ENCODE peak calls at places on chromosomes 5 and 9, in seven cellular contexts. I is right atrium auricular region, K is fibroblast of lung, P is heart right ventricle, N is pancreas, U is breast epithelium, G is sigmoid colon. Q is an unnamed sample. For H3K36me3, the result is how much of the 10 kb centered on the place peaks cover.

GRCh38 chr5:20610650-20611049 is 622.6 kb upstream of the CDH18 start:
- DNase-seq in I (no peak), K (no peak), P (no peak), N (no peak), U (no peak), G (no peak), Q (peak)

GRCh38 chr9:78858266-78858665 is 561.3 kb downstream of the PSAT1 start:
- DNase-seq in I (no peak), K (peak), P (no peak), N (no peak), U (no peak), G (no peak), Q (no peak)

GRCh38 chr9:126125577-126125976 is 201.1 kb upstream of the MVB12B start:
- DNase-seq in I (peak), K (no peak), P (no peak), N (no peak), U (peak), G (no peak), Q (peak)

GRCh38 chr5:76402251-76402879 is 720 bp upstream of the IQGAP2 start:
- DNase-seq in I (no peak), K (peak), P (peak), N (peak), U (peak), G (no peak), Q (no peak)

GRCh38 chr9:123299558-123300126 is 31.3 kb upstream of the STRBP start:
- DNase-seq in I (no peak), K (no peak), P (peak), N (no peak), U (no peak), G (peak), Q (no peak)

GRCh38 chr5:127184841-127185240 is 105.8 kb upstream of the MEGF10 start:
- DNase-seq in I (no peak), K (no peak), P (no peak), N (no peak), U (no peak), G (no peak), Q (no peak)

GRCh38 chr5:62282079-62282478 is 23.9 kb upstream of the KIF2A start:
- DNase-seq in I (no peak), K (no peak), P (no peak), N (no peak), U (no peak), G (no peak), Q (no peak)

GRCh38 chr5:44952376-44952775 is 143.6 kb downstream of the MRPS30 start:
- DNase-seq in I (no peak), K (peak), P (no peak), N (peak), U (no peak), G (no peak), Q (peak)

GRCh38 chr5:78360674-78361225 is 333 bp downstream of the SCAMP1 start:
- DNase-seq in I (no peak), K (no peak), P (peak), N (peak), U (peak), G (peak), Q (no peak)

GRCh38 chr5:132464155-132464939 is 26.2 kb downstream of the IRF1 start:
- DNase-seq in I (no peak), K (no peak), P (no peak), N (no peak), U (no peak), G (peak), Q (no peak)

GRCh38 chr5:83925952-83926351 is 205.3 kb upstream of the HAPLN1 start:
- DNase-seq in I (no peak), K (no peak), P (no peak), N (no peak), U (no peak), G (no peak), Q (peak)

GRCh38 chr5:178535299-178536175 is 54.7 kb downstream of the COL23A1 start:
- DNase-seq in I (peak), K (peak), P (peak), N (no peak), U (peak), G (no peak), Q (no peak)

GRCh38 chr9:75053869-75054268 is 25.8 kb upstream of the CARNMT1 start:
- DNase-seq in I (no peak), K (no peak), P (no peak), N (no peak), U (no peak), G (no peak), Q (no peak)

GRCh38 chr5:58773744-58774441 is 191.0 kb downstream of the RAB3C start:
- DNase-seq in I (no peak), K (no peak), P (peak), N (peak), U (no peak), G (no peak), Q (peak)

GRCh38 chr9:112620353-112620752 is 97.6 kb downstream of the INIP start:
- DNase-seq in I (no peak), K (no peak), P (no peak), N (no peak), U (no peak), G (no peak), Q (no peak)

GRCh38 chr9:137183980-137184595 is 4.3 kb downstream of the ANAPC2 start:
- DNase-seq in I (no peak), K (no peak), P (no peak), N (no peak), U (no peak), G (no peak), Q (no peak)

GRCh38 chr5:135011355-135012032 is 22.5 kb downstream of the PITX1 start:
- DNase-seq in I (peak), K (no peak), P (no peak), N (peak), U (no peak), G (peak), Q (no peak)

GRCh38 chr5:100446879-100447278 is 88.3 kb upstream of the FAM174A start:
- DNase-seq in I (no peak), K (no peak), P (no peak), N (no peak), U (no peak), G (no peak), Q (no peak)

GRCh38 chr9:127311239-127311741 is 46.7 kb downstream of the GARNL3 start:
- DNase-seq in I (peak), K (peak), P (peak), N (peak), U (no peak), G (no peak), Q (peak)

GRCh38 chr5:31408814-31409213 is 123.1 kb downstream of the DROSHA start:
- DNase-seq in I (no peak), K (peak), P (peak), N (no peak), U (peak), G (no peak), Q (peak)

GRCh38 chr5:14424011-14424685 is 157.4 kb upstream of the OTULINL start:
- DNase-seq in I (no peak), K (peak), P (no peak), N (no peak), U (no peak), G (no peak), Q (no peak)

GRCh38 chr5:10579537-10580521 is 16.0 kb downstream of the ANKRD33B start:
- DNase-seq in I (peak), K (no peak), P (no peak), N (no peak), U (no peak), G (no peak), Q (no peak)

GRCh38 chr9:27365977-27366376 is 69.0 kb upstream of the EQTN start:
- DNase-seq in I (no peak), K (peak), P (no peak), N (no peak), U (no peak), G (no peak), Q (no peak)
- H3K36me3 ChIP-seq in I (under half), K (under half), P (under half), N (under half), U (under half), G (under half), Q (under half)

DNA sequence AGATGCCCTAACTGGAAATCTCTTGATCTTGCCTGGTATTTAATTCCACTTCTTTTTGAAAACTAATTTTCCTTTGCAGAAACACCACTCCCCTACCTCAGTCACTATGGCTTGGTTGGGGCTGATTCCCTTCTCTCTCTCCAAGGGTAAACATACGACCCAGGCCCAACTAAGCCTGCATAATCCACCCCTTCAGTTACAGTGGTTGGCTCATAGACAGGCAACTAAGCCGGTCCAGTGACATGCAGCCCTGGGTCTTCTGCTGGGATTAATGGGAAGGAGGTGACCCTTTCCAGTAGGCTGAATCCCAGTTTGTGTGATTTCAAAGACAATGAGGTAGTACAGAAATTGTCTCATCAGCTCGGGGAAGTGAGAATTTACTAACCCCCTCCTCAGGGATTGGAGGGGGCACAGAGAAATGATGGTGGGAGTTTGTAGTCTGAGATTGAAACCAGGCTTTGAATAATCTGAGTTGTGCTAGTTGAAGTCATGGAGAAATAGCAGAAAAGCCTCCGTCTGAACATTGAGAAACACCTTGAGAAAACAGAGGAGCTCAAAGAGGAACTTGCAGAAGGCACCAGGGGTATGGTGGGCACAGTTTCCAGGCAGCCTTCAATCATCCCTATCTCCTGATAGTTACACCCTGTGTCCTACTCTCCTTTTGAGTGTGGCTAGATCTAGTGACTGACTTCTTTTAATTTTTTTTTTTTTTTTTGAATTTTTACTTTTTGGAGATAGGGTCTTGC is 148.9 kb downstream of the GCNT1 start:
- DNase-seq in I (no peak), K (no peak), P (no peak), N (no peak), U (no peak), G (no peak), Q (no peak)
- H3K36me3 ChIP-seq in I (under half), K (under half), P (under half), N (under half), U (under half), G (under half), Q (under half)

DNA sequence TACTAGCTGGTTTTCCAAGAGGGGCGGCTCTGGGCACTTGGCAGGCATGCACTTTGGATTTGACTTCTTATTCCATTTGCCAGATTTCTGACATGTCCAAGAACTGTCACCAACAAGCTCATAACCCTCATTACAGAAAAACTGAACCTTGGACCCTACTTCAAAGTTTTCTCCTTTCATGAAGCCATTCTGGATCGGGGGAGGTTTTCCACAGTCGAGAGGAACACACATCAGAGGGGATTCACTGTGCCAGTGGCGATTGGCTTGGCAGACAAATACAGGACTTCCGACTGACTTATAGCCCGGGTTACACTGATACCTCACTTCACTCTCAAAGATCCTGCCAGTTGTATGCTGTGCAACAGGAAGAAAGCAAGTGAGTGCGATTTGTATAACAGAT is 70.9 kb upstream of the TXNDC8 start:
- DNase-seq in I (no peak), K (no peak), P (no peak), N (no peak), U (no peak), G (no peak), Q (no peak)
- H3K36me3 ChIP-seq in I (under half), K (under half), P (under half), N (under half), U (under half), G (under half), Q (under half)

GRCh38 chr9:93531374-93531773 is 45.0 kb upstream of the PHF2 start:
- DNase-seq in I (no peak), K (no peak), P (no peak), N (no peak), U (no peak), G (no peak), Q (no peak)
- H3K36me3 ChIP-seq in I (half or more), K (under half), P (under half), N (half or more), U (under half), G (under half), Q (half or more)